ENCODE peak calls at places on chromosomes 4 and X, in nine cellular contexts. C is ovary; N is naive thymus-derived CD4-positive, alpha-beta T cell; E is cardiac muscle cell; U is mucosa of descending colon; D is left lung; J is A673; Y is tibial artery; Q is colonic mucosa. M is an unnamed sample.
A peak's percentile ranks its signal among the peaks of the same experiment; 100 is the strongest.

GRCh38 chrX:107450823-107451509 is 1.5 kb downstream of the FRMPD3 start:
- DNase-seq in C (peak; percentile 47), N (no peak), E (no peak), U (peak; percentile 2), D (no peak), J (peak; percentile 35), Y (no peak), Q (no peak), M (no peak)

GRCh38 chrX:84336646-84337045 is 148.6 kb upstream of the RPS6KA6 start:
- DNase-seq in C (no peak), N (no peak), E (peak; percentile 17), U (no peak), D (no peak), J (no peak), Y (no peak), Q (no peak), M (no peak)

GRCh38 chrX:68146054-68146453 is 287.2 kb downstream of the OPHN1 start:
- DNase-seq in C (no peak), N (no peak), E (peak; percentile 67), U (no peak), D (no peak), J (peak; percentile 42), Y (no peak), Q (no peak), M (no peak)

GRCh38 chr4:47075919-47076318 is 44.6 kb downstream of the GABRB1 start:
- DNase-seq in C (no peak), N (no peak), E (no peak), U (no peak), D (no peak), J (no peak), Y (no peak), Q (no peak), M (no peak)

GRCh38 chr4:78297075-78297815 is 240.1 kb downstream of the FRAS1 start:
- DNase-seq in C (no peak), N (no peak), E (peak; percentile 52), U (no peak), D (no peak), J (no peak), Y (no peak), Q (no peak), M (no peak)

GRCh38 chr4:76219299-76220055 is 5.9 kb upstream of the SCARB2 start:
- DNase-seq in C (no peak), N (no peak), E (peak; percentile 85), U (no peak), D (no peak), J (no peak), Y (no peak), Q (no peak), M (no peak)

GRCh38 chr4:125772680-125773079 is 457.9 kb downstream of the FAT4 start:
- DNase-seq in C (no peak), N (no peak), E (no peak), U (no peak), D (no peak), J (no peak), Y (no peak), Q (no peak), M (no peak)

GRCh38 chr4:20512053-20512810 is 188.0 kb upstream of the PACRGL start:
- DNase-seq in C (no peak), N (no peak), E (peak; percentile 32), U (no peak), D (no peak), J (no peak), Y (no peak), Q (no peak), M (no peak)

GRCh38 chr4:13783800-13784411 is 156.4 kb upstream of the BOD1L1 start:
- DNase-seq in C (no peak), N (no peak), E (peak; percentile 67), U (no peak), D (no peak), J (no peak), Y (no peak), Q (no peak), M (no peak)

GRCh38 chrX:66717926-66718325 is 79.0 kb upstream of the EDA2R start:
- DNase-seq in C (no peak), N (no peak), E (no peak), U (no peak), D (no peak), J (no peak), Y (no peak), Q (no peak), M (no peak)

GRCh38 chr4:2297606-2298517 is 36.0 kb upstream of the MXD4 start:
- DNase-seq in C (no peak), N (no peak), E (no peak), U (no peak), D (no peak), J (no peak), Y (peak; percentile 42), Q (no peak), M (no peak)

GRCh38 chrX:150508461-150509367 is 59.7 kb upstream of the MTM1 start:
- DNase-seq in C (peak; percentile 80), N (no peak), E (peak; percentile 67), U (peak; percentile 12), D (no peak), J (no peak), Y (peak; percentile 91), Q (peak; percentile 30), M (no peak)

GRCh38 chrX:1661048-1661921 is 46.4 kb downstream of the ASMT start:
- DNase-seq in C (no peak), N (peak; percentile 74), E (no peak), U (peak; percentile 71), D (peak; percentile 83), J (peak; percentile 18), Y (peak; percentile 21), Q (peak; percentile 33), M (peak; percentile 97)

GRCh38 chrX:125711103-125711502 is 391.4 kb downstream of the TEX13C start:
- DNase-seq in C (no peak), N (no peak), E (no peak), U (no peak), D (no peak), J (no peak), Y (no peak), Q (no peak), M (no peak)

GRCh38 chr4:169899295-169899694 is 126.9 kb downstream of the MFAP3L start:
- DNase-seq in C (no peak), N (no peak), E (no peak), U (no peak), D (no peak), J (peak; percentile 48), Y (no peak), Q (no peak), M (no peak)

GRCh38 chrX:43836435-43837184 is 45.6 kb downstream of the MAOB start:
- DNase-seq in C (no peak), N (no peak), E (peak; percentile 40), U (peak; percentile 11), D (no peak), J (peak; percentile 48), Y (no peak), Q (no peak), M (no peak)

GRCh38 chr4:21012851-21013331 is 312.6 kb downstream of the PACRGL start:
- DNase-seq in C (no peak), N (no peak), E (no peak), U (no peak), D (no peak), J (no peak), Y (no peak), Q (no peak), M (no peak)

GRCh38 chrX:110087485-110088356 is 84.8 kb downstream of the TMEM164 start:
- DNase-seq in C (no peak), N (no peak), E (peak; percentile 88), U (no peak), D (peak; percentile 19), J (peak; percentile 4), Y (no peak), Q (no peak), M (no peak)

GRCh38 chrX:19772306-19772705 is 115.1 kb downstream of the SH3KBP1 start:
- DNase-seq in C (no peak), N (no peak), E (peak; percentile 45), U (no peak), D (no peak), J (no peak), Y (no peak), Q (no peak), M (no peak)

GRCh38 chr4:110630621-110631402 is 7.9 kb upstream of the PITX2 start:
- DNase-seq in C (no peak), N (no peak), E (no peak), U (no peak), D (no peak), J (no peak), Y (no peak), Q (no peak), M (no peak)

GRCh38 chr4:41145571-41146078 is 68.7 kb downstream of the APBB2 start:
- DNase-seq in C (no peak), N (no peak), E (peak; percentile 42), U (no peak), D (no peak), J (no peak), Y (no peak), Q (no peak), M (no peak)
- H3K4me1 ChIP-seq in C (peaks cover 25% of the 10 kb centered on the region), N (no peaks in the 10 kb centered on the region), E (no peaks in the 10 kb centered on the region), U (no peaks in the 10 kb centered on the region), D (peaks cover 40% of the 10 kb centered on the region), J (peaks cover 16% of the 10 kb centered on the region), Y (peaks cover 97% of the 10 kb centered on the region), Q (peaks cover 4% of the 10 kb centered on the region), M (no peaks in the 10 kb centered on the region)

DNA sequence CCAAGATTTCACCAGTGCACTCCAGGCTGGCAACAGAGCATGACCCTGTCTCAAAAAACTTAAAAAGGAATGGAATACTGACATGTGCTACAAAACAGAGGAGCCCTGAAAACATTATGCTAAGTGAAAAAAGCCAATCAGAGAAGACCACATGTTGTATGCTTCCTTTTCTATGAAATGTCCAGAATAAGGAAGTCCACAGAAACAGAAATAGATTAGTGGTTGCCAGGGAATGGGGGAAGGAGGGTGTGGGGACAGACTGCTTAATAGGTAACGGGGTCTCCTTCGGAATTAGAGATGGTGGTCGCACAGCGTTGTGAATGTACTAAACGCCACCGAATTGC is 30.1 kb upstream of the KIAA0232 start:
- DNase-seq in C (no peak), N (no peak), E (no peak), U (no peak), D (no peak), J (no peak), Y (no peak), Q (no peak), M (no peak)
- H3K4me1 ChIP-seq in C (peaks cover 2% of the 10 kb centered on the region), N (peaks cover 3% of the 10 kb centered on the region), E (peaks cover 6% of the 10 kb centered on the region), U (peaks cover 47% of the 10 kb centered on the region), D (peaks cover 17% of the 10 kb centered on the region), J (no peaks in the 10 kb centered on the region), Y (peaks cover 21% of the 10 kb centered on the region), Q (peaks cover 35% of the 10 kb centered on the region), M (peaks cover 4% of the 10 kb centered on the region)

GRCh38 chr4:185837415-185838103 is 25.6 kb upstream of the SORBS2 start:
- DNase-seq in C (no peak), N (no peak), E (no peak), U (no peak), D (no peak), J (peak; percentile 32), Y (no peak), Q (no peak), M (no peak)
- H3K4me1 ChIP-seq in C (peaks cover 9% of the 10 kb centered on the region), N (no peaks in the 10 kb centered on the region), E (peaks cover 67% of the 10 kb centered on the region), U (peaks cover 12% of the 10 kb centered on the region), D (peaks cover 15% of the 10 kb centered on the region), J (peaks cover 17% of the 10 kb centered on the region), Y (peaks cover 58% of the 10 kb centered on the region), Q (no peaks in the 10 kb centered on the region), M (no peaks in the 10 kb centered on the region)

DNA sequence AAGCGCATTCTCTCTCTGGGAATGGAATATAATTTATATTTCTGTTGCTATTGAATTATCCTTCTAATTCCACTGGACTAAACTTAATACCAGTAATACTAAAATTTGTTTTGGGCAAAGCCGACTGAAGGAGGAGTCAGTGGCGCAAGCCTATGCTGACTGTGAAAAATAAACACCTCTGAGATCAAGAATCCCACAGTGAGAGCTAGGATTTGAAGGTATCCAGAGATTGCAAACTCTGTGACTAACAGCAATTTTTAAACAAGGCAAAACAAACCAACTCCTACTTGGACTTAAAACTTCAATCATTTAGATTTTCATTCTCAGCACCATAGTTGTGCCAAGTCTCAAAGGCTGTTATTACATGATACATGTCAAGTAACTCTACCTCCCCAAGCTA is 109.6 kb upstream of the TBC1D9 start:
- DNase-seq in C (no peak), N (no peak), E (no peak), U (no peak), D (no peak), J (no peak), Y (no peak), Q (no peak), M (no peak)
- H3K4me1 ChIP-seq in C (no peaks in the 10 kb centered on the region), N (no peaks in the 10 kb centered on the region), E (peaks cover 37% of the 10 kb centered on the region), U (no peaks in the 10 kb centered on the region), D (no peaks in the 10 kb centered on the region), J (no peaks in the 10 kb centered on the region), Y (no peaks in the 10 kb centered on the region), Q (no peaks in the 10 kb centered on the region), M (no peaks in the 10 kb centered on the region)

M was measured in DND-41.